ENCODE peak calls at places on chromosomes 6 and 20, in five cellular contexts. C is gastrocnemius medialis, F is heart left ventricle, N is Peyer's patch, V is transverse colon. U is an unnamed sample.

GRCh38 chr6:155481215-155481614 is 25.6 kb upstream of the NOX3 start:
- DNase-seq in C (no peak), F (no peak), N (no peak), V (no peak), U (no peak)

GRCh38 chr20:46975976-46976375 is 81.3 kb downstream of the EYA2 start:
- DNase-seq in C (no peak), F (no peak), N (no peak), V (no peak), U (no peak)

GRCh38 chr6:162964703-162965140 is 236.9 kb downstream of the PACRG start:
- DNase-seq in C (no peak), F (peak; percentile 59), N (no peak), V (no peak), U (peak; percentile 41)

GRCh38 chr6:125818225-125818657 is 27.5 kb downstream of the NCOA7 start:
- DNase-seq in C (no peak), F (no peak), N (no peak), V (no peak), U (no peak)

GRCh38 chr6:6057442-6058053 is 50.8 kb upstream of the NRN1 start:
- DNase-seq in C (no peak), F (no peak), N (no peak), V (no peak), U (peak; percentile 17)

GRCh38 chr6:166277021-166277420 is 31.2 kb downstream of the PRR18 start:
- DNase-seq in C (no peak), F (no peak), N (no peak), V (no peak), U (peak; percentile 67)

GRCh38 chr6:165184192-165184979 is 125.0 kb downstream of the C6orf118 start:
- DNase-seq in C (no peak), F (no peak), N (no peak), V (no peak), U (no peak)

GRCh38 chr6:98179606-98180005 is 654.8 kb upstream of the POU3F2 start:
- DNase-seq in C (no peak), F (no peak), N (no peak), V (no peak), U (no peak)

GRCh38 chr6:20693466-20694063 is 159.3 kb downstream of the CDKAL1 start:
- DNase-seq in C (no peak), F (no peak), N (no peak), V (no peak), U (no peak)

GRCh38 chr20:17878912-17879602 is 89.5 kb downstream of the SNX5 start:
- DNase-seq in C (no peak), F (no peak), N (no peak), V (no peak), U (no peak)

GRCh38 chr6:41675176-41675767 is 37.0 kb downstream of the MDFI start:
- DNase-seq in C (no peak), F (no peak), N (peak; percentile 32), V (no peak), U (no peak)

DNA sequence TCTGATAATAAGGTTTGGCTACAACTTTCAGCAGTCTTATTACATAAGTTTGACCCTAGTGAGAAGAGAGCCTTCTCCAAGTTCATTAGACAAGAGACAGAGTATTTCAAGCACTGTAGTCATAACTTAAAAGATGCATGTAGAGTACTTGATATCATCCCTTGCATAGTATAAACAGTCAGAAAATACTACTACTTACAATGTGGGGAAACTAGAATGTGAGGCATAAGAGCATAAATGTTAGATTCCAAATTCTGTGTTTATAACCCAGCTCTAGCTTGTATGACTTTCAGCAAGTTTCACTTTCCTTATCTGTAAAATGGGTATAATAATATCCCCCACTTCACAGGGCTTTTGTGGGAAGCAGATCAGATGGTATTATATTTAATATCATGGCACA is 56.8 kb upstream of the TMEM200A start:
- DNase-seq in C (no peak), F (no peak), N (no peak), V (no peak), U (no peak)
- TF ChIP-seq CTCF in C (no peak), F (no peak), N (no peak), V (no peak), U (no peak)

DNA sequence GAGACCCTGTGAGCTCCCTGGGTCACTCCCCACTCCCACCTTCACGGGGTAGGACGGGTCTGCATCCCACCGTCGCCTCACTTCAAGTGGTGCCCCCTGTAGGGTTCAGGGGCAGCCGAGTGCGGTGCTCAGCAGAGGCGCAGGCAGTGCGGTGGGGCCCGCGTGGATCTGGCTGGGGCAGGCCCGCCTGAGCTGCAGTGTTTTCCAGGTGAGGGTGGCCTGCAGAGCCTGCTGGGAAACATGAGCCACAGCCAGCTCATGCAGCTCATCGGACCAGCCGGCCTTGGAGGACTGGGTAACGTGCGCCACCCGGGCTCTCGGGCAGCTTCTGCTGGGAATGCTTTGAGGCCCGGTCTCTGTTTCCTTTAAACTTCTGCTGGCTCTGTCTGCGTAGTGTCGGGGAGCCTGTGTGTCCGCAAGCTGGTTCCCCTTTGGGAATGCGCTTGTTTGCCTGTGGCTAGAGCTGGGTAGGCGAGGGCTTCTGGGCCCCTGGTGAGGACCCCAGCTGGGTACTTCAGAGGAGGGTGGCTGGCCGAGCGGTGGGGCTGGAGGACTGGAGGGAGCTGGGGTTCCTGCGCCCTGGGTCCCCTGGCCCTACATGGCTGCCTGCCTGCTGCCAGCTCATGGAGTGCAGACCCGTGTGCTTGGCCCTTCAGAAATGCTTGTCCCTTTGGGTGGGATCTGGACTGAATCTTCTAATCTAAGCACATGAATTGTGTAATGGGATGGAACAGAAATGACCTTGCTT is 3.8 kb downstream of the ADRM1 start:
- DNase-seq in C (no peak), F (no peak), N (no peak), V (no peak), U (no peak)
- TF ChIP-seq POLR2A in C (no peak), F (no peak), N (no peak), V (no peak), U (no peak)

DNA sequence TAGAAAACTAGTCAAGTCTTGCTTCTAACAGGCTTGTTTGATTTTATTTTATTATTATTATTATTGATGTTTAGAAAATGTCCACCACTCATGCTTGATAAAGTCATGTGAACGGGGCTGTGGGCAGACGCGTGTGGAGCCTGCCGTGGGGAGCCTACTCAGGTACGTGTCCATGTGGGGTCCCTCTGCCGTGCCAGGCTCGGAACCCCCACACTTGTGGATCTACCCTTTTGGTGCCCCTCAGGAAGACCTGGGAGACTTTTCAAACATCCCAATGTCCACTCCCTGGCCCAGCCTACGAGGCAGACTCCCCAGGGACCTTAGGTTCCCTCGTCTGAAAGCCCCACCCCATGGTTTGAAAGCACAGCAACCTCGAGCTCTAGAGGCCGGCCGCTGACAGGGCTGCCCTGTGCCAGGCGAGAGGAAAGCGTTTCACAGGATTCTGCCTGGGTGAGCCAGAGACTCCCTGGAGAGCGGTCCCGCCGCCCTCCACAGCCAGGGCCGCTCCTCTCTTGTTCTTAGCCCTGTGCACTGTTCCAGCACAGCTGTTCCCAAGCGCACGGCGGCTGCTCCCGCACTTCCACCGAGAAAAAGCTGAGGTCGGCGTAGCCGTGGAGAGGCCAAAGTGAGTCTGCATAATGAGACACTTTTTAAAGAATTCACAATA is 249.7 kb downstream of the TTLL2 start:
- DNase-seq in C (no peak), F (no peak), N (peak; percentile 44), V (no peak), U (peak; percentile 9)
- H3K4me3 ChIP-seq in C (peak overlapping the region; percentile 31), F (peak overlapping the region; percentile 26), N (no peak overlapping the region), V (no peak overlapping the region), U (no peak overlapping the region)

GRCh38 chr6:24006246-24006645 is 119.8 kb upstream of the NRSN1 start:
- DNase-seq in C (no peak), F (no peak), N (no peak), V (no peak), U (no peak)
- TF ChIP-seq CTCF in C (no peak), F (no peak), N (no peak), V (no peak), U (no peak)